ENCODE peak calls at places on chromosomes 7 and 10, in seven cellular contexts. Z is HCT116, F is transverse colon, E is H1, G is endothelial cell of umbilical vein, I is adrenal gland, R is IMR-90. T is an unnamed sample.
A peak's percentile ranks its signal among the peaks of the same experiment; 100 is the strongest.

GRCh38 chr7:33853361-33854062 is 51.8 kb upstream of the BMPER start:
- DNase-seq in Z (no peak), F (no peak), E (no peak), G (no peak), I (no peak), R (peak; percentile 93), T (no peak)

GRCh38 chr10:109922353-109922975 is 847 bp downstream of the XPNPEP1 start:
- DNase-seq in Z (no peak), F (no peak), E (no peak), G (peak; percentile 10), I (no peak), R (no peak), T (no peak)

GRCh38 chr7:65554-65953 is 126.8 kb upstream of the FAM20C start:
- DNase-seq in Z (no peak), F (no peak), E (no peak), G (no peak), I (peak; percentile 83), R (peak; percentile 70), T (no peak)

GRCh38 chr10:89662596-89662995 is 17.6 kb upstream of the PANK1 start:
- DNase-seq in Z (no peak), F (no peak), E (no peak), G (no peak), I (no peak), R (peak; percentile 36), T (no peak)

GRCh38 chr7:39069886-39070881 is 92.5 kb downstream of the POU6F2 start:
- DNase-seq in Z (no peak), F (no peak), E (no peak), G (no peak), I (no peak), R (no peak), T (no peak)

GRCh38 chr10:124722812-124723783 is 21.1 kb downstream of the FAM53B start:
- DNase-seq in Z (no peak), F (peak; percentile 66), E (no peak), G (peak; percentile 49), I (peak; percentile 54), R (no peak), T (no peak)

GRCh38 chr7:118104812-118105441 is 79.0 kb upstream of the LSM8 start:
- DNase-seq in Z (peak; percentile 15), F (no peak), E (no peak), G (peak; percentile 27), I (no peak), R (peak; percentile 40), T (no peak)

GRCh38 chr7:12210179-12211053 is 678 bp upstream of the TMEM106B start:
- DNase-seq in Z (no peak), F (peak; percentile 57), E (no peak), G (peak; percentile 66), I (peak; percentile 60), R (peak; percentile 8), T (no peak)

GRCh38 chr7:68038621-68039314 is 1042.1 kb downstream of the TYW1 start:
- DNase-seq in Z (no peak), F (no peak), E (no peak), G (no peak), I (peak; percentile 27), R (no peak), T (no peak)

GRCh38 chr10:42952358-42952757 is 124.5 kb upstream of the RET start:
- DNase-seq in Z (peak; percentile 40), F (no peak), E (peak; percentile 89), G (no peak), I (peak; percentile 17), R (no peak), T (peak; percentile 42)

GRCh38 chr7:96244244-96244991 is 77.5 kb downstream of the SLC25A13 start:
- DNase-seq in Z (no peak), F (no peak), E (no peak), G (no peak), I (no peak), R (no peak), T (no peak)

GRCh38 chr7:122316467-122317394 is 12.2 kb upstream of the FEZF1 start:
- DNase-seq in Z (no peak), F (peak; percentile 35), E (peak; percentile 81), G (no peak), I (no peak), R (no peak), T (no peak)

GRCh38 chr7:98265841-98266271 is 13.8 kb upstream of the TECPR1 start:
- DNase-seq in Z (no peak), F (no peak), E (no peak), G (peak; percentile 59), I (no peak), R (peak; percentile 58), T (no peak)

GRCh38 chr10:98577578-98577977 is 130.8 kb upstream of the HPS1 start:
- DNase-seq in Z (no peak), F (no peak), E (no peak), G (peak; percentile 7), I (no peak), R (no peak), T (no peak)

GRCh38 chr7:44057181-44057848 is 8.1 kb downstream of the PGAM2 start:
- DNase-seq in Z (no peak), F (no peak), E (no peak), G (no peak), I (no peak), R (no peak), T (no peak)

GRCh38 chr7:35975851-35976454 is 175.1 kb downstream of the SEPTIN7 start:
- DNase-seq in Z (peak; percentile 79), F (peak; percentile 31), E (no peak), G (peak; percentile 78), I (peak; percentile 67), R (peak; percentile 77), T (peak; percentile 56)

GRCh38 chr7:119482209-119482608 is 790.8 kb upstream of the KCND2 start:
- DNase-seq in Z (peak; percentile 43), F (no peak), E (peak; percentile 57), G (no peak), I (no peak), R (no peak), T (no peak)

GRCh38 chr7:100486753-100487446 is 3.2 kb downstream of the NYAP1 start:
- DNase-seq in Z (no peak), F (no peak), E (no peak), G (no peak), I (no peak), R (peak; percentile 27), T (no peak)

GRCh38 chr10:86372119-86372784 is 5.7 kb upstream of the GRID1 start:
- DNase-seq in Z (no peak), F (no peak), E (peak; percentile 37), G (no peak), I (no peak), R (no peak), T (peak; percentile 67)

GRCh38 chr7:141128506-141128905 is 54.6 kb downstream of the TMEM178B start:
- DNase-seq in Z (no peak), F (no peak), E (no peak), G (no peak), I (no peak), R (no peak), T (no peak)

GRCh38 chr10:90969947-90970673 is 49.2 kb upstream of the ANKRD1 start:
- DNase-seq in Z (no peak), F (no peak), E (peak; percentile 48), G (no peak), I (no peak), R (peak; percentile 70), T (no peak)

GRCh38 chr10:110304394-110304779 is 333 bp downstream of the SMNDC1 start:
- DNase-seq in Z (no peak), F (no peak), E (no peak), G (no peak), I (no peak), R (no peak), T (no peak)

GRCh38 chr10:61140765-61141392 is 196.9 kb upstream of the RHOBTB1 start:
- DNase-seq in Z (peak; percentile 57), F (no peak), E (no peak), G (peak; percentile 88), I (peak; percentile 41), R (peak; percentile 77), T (no peak)

DNA sequence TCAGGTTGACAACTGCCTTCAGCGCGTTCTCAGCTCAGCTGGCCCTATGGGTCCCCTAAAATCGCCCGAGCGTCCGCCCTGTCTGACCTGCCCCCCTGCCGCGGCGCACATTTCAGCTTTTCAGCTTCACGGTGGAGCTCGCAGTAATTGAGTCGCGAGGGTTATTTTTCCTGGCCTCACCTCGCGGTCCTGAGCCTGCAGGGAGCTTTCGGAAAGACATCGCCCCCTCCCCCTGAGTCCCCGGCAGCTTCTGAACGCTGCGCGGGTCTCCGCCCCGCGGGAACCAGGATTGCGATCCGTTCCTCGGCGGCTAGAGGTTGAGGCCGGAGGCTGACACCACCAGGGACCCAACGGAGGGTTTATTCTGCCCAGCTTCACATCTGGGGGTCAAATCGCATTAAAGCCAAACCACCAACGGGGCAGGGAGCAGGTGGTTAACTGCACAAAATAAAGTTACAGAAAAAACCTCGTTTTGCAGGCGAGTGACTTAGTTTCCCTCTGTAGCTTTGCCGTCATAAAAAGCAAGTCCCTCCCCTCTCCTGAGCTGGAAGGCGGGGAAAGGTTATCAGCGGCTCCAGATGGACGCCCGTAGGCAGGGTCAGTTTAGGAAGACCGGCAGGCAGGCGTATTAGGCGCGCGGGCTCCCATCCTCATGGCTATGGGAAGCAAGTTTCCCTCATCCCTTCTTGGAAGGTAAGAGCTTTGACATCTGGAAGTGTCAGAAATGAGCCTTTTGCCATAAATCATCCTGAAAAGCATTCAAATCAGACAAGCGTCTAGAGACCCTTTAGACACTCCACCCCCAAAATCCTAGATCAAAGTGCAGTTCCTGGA is 10.9 kb downstream of the TWIST1 start:
- DNase-seq in Z (no peak), F (no peak), E (peak; percentile 71), G (no peak), I (no peak), R (no peak), T (no peak)
- TF ChIP-seq POLR2A in Z (no peak), F (no peak), E (no peak), G (no peak), I (no peak), R (no peak), T (no peak)

DNA sequence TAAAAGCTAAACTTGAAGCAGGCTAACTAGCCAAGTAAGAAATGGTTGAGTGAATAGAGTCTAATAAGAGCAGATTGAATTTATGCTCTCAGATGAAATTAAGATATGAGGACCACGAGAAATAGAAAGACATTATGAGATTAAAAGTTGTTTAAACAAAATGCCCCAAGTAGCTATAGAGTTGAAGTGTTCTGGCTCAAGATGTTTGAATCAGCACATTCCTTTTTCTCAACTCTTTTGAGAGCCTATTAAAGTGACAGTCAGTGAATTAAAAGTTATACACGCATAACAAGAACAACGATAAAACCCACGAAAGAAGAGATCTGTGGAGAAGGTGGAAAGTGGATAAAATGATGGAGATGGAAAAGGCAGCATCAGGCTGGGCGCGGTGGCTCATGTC is 322.2 kb upstream of the ANKRD30A start:
- DNase-seq in Z (no peak), F (no peak), E (no peak), G (no peak), I (no peak), R (no peak), T (no peak)
- H3K4me3 ChIP-seq in Z (no peak overlapping the region), F (no peak overlapping the region), E (no peak overlapping the region), G (no peak overlapping the region), I (no peak overlapping the region), R (no peak overlapping the region), T (no peak overlapping the region)

GRCh38 chr7:66257481-66257880 is 52.3 kb downstream of the TPST1 start:
- DNase-seq in Z (peak; percentile 28), F (no peak), E (no peak), G (no peak), I (no peak), R (no peak), T (no peak)
- TF ChIP-seq CTCF in Z (no peak), F (no peak), E (no peak), G (no peak), I (no peak), R (no peak), T (no peak)

DNA sequence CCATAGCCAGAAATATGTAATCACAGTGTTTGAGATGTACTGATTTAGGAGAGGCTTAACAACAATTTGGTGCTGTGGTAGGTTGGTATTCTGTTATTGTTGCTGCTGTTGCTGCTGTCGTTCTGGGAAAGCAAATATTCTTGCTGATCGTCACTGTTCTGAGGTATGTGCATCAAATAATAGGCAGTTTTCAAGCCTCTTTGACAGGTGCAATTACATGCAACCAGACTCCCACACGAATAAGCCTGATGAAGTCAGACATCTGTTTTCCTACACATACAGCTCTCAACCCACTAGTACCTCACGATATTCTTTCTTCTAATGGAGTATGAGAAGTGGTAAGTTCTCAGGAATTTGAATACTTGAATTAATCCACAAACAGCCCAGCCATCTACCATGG is 46.7 kb upstream of the NRG3 start:
- DNase-seq in Z (no peak), F (no peak), E (no peak), G (no peak), I (no peak), R (no peak), T (no peak)
- TF ChIP-seq POLR2A in Z (no peak), F (no peak), E (no peak), G (no peak), I (no peak), R (no peak), T (no peak)